ENCODE peak calls at places on chromosomes 5 and 9, in seven cellular contexts. One of them, this sample, is unnamed.

GRCh38 chr5:96577909-96578308 is 84.3 kb upstream of the CAST start:
- DNase-seq in activated naive CD8-positive, alpha-beta T cell treated with anti-CD3 and anti-CD28 coated beads for 36 hours: no peak
- DNase-seq in activated T-helper 1 cell treated with anti-CD3 and anti-CD28 coated beads, Interleukin-12 subunit alpha, Interleukin-12 subunit beta, Interleukin-2, Interleukin-4 antibody, amounts not matched to agents 30 ng/mL and 10 ng/mL and 1 ng/mL, durations not matched to agents 14 hours and 24 hours and 36 hours: no peak
- DNase-seq in ureter: no peak
- DNase-seq in posterior cingulate gyrus: no peak
- DNase-seq in breast epithelium: no peak
- DNase-seq in D341Med: no peak
- DNase-seq in this sample: no peak

GRCh38 chr5:172502969-172503368 is 48.6 kb upstream of the SH3PXD2B start:
- DNase-seq in activated naive CD8-positive, alpha-beta T cell treated with anti-CD3 and anti-CD28 coated beads for 36 hours: no peak
- DNase-seq in activated T-helper 1 cell treated with anti-CD3 and anti-CD28 coated beads, Interleukin-12 subunit alpha, Interleukin-12 subunit beta, Interleukin-2, Interleukin-4 antibody, amounts not matched to agents 30 ng/mL and 10 ng/mL and 1 ng/mL, durations not matched to agents 14 hours and 24 hours and 36 hours: no peak
- DNase-seq in ureter: peak
- DNase-seq in posterior cingulate gyrus: no peak
- DNase-seq in breast epithelium: no peak
- DNase-seq in D341Med: peak
- DNase-seq in this sample: no peak

GRCh38 chr5:151757233-151758140 is 944 bp downstream of the ATOX1 start:
- DNase-seq in activated naive CD8-positive, alpha-beta T cell treated with anti-CD3 and anti-CD28 coated beads for 36 hours: no peak
- DNase-seq in activated T-helper 1 cell treated with anti-CD3 and anti-CD28 coated beads, Interleukin-12 subunit alpha, Interleukin-12 subunit beta, Interleukin-2, Interleukin-4 antibody, amounts not matched to agents 30 ng/mL and 10 ng/mL and 1 ng/mL, durations not matched to agents 14 hours and 24 hours and 36 hours: no peak
- DNase-seq in ureter: no peak
- DNase-seq in posterior cingulate gyrus: no peak
- DNase-seq in breast epithelium: no peak
- DNase-seq in D341Med: peak
- DNase-seq in this sample: no peak

GRCh38 chr9:5536684-5537083 is 26.4 kb downstream of the PDCD1LG2 start:
- DNase-seq in activated naive CD8-positive, alpha-beta T cell treated with anti-CD3 and anti-CD28 coated beads for 36 hours: no peak
- DNase-seq in activated T-helper 1 cell treated with anti-CD3 and anti-CD28 coated beads, Interleukin-12 subunit alpha, Interleukin-12 subunit beta, Interleukin-2, Interleukin-4 antibody, amounts not matched to agents 30 ng/mL and 10 ng/mL and 1 ng/mL, durations not matched to agents 14 hours and 24 hours and 36 hours: no peak
- DNase-seq in ureter: no peak
- DNase-seq in posterior cingulate gyrus: no peak
- DNase-seq in breast epithelium: no peak
- DNase-seq in D341Med: no peak
- DNase-seq in this sample: no peak

GRCh38 chr5:90548069-90548593 is 10.5 kb upstream of the ADGRV1 start:
- DNase-seq in activated naive CD8-positive, alpha-beta T cell treated with anti-CD3 and anti-CD28 coated beads for 36 hours: no peak
- DNase-seq in activated T-helper 1 cell treated with anti-CD3 and anti-CD28 coated beads, Interleukin-12 subunit alpha, Interleukin-12 subunit beta, Interleukin-2, Interleukin-4 antibody, amounts not matched to agents 30 ng/mL and 10 ng/mL and 1 ng/mL, durations not matched to agents 14 hours and 24 hours and 36 hours: no peak
- DNase-seq in ureter: peak
- DNase-seq in posterior cingulate gyrus: no peak
- DNase-seq in breast epithelium: peak
- DNase-seq in D341Med: no peak
- DNase-seq in this sample: no peak

GRCh38 chr5:172505840-172506638 is 51.7 kb upstream of the SH3PXD2B start:
- DNase-seq in activated naive CD8-positive, alpha-beta T cell treated with anti-CD3 and anti-CD28 coated beads for 36 hours: no peak
- DNase-seq in activated T-helper 1 cell treated with anti-CD3 and anti-CD28 coated beads, Interleukin-12 subunit alpha, Interleukin-12 subunit beta, Interleukin-2, Interleukin-4 antibody, amounts not matched to agents 30 ng/mL and 10 ng/mL and 1 ng/mL, durations not matched to agents 14 hours and 24 hours and 36 hours: no peak
- DNase-seq in ureter: peak
- DNase-seq in posterior cingulate gyrus: no peak
- DNase-seq in breast epithelium: no peak
- DNase-seq in D341Med: no peak
- DNase-seq in this sample: no peak

GRCh38 chr5:172858511-172858989 is 24.5 kb downstream of the ERGIC1 start:
- DNase-seq in activated naive CD8-positive, alpha-beta T cell treated with anti-CD3 and anti-CD28 coated beads for 36 hours: no peak
- DNase-seq in activated T-helper 1 cell treated with anti-CD3 and anti-CD28 coated beads, Interleukin-12 subunit alpha, Interleukin-12 subunit beta, Interleukin-2, Interleukin-4 antibody, amounts not matched to agents 30 ng/mL and 10 ng/mL and 1 ng/mL, durations not matched to agents 14 hours and 24 hours and 36 hours: no peak
- DNase-seq in ureter: no peak
- DNase-seq in posterior cingulate gyrus: no peak
- DNase-seq in breast epithelium: no peak
- DNase-seq in D341Med: no peak
- DNase-seq in this sample: no peak

GRCh38 chr9:32589083-32589713 is 16.2 kb upstream of the NDUFB6 start:
- DNase-seq in activated naive CD8-positive, alpha-beta T cell treated with anti-CD3 and anti-CD28 coated beads for 36 hours: no peak
- DNase-seq in activated T-helper 1 cell treated with anti-CD3 and anti-CD28 coated beads, Interleukin-12 subunit alpha, Interleukin-12 subunit beta, Interleukin-2, Interleukin-4 antibody, amounts not matched to agents 30 ng/mL and 10 ng/mL and 1 ng/mL, durations not matched to agents 14 hours and 24 hours and 36 hours: no peak
- DNase-seq in ureter: no peak
- DNase-seq in posterior cingulate gyrus: no peak
- DNase-seq in breast epithelium: no peak
- DNase-seq in D341Med: peak
- DNase-seq in this sample: no peak

GRCh38 chr5:107853696-107854095 is 183.0 kb upstream of the EFNA5 start:
- DNase-seq in activated naive CD8-positive, alpha-beta T cell treated with anti-CD3 and anti-CD28 coated beads for 36 hours: no peak
- DNase-seq in activated T-helper 1 cell treated with anti-CD3 and anti-CD28 coated beads, Interleukin-12 subunit alpha, Interleukin-12 subunit beta, Interleukin-2, Interleukin-4 antibody, amounts not matched to agents 30 ng/mL and 10 ng/mL and 1 ng/mL, durations not matched to agents 14 hours and 24 hours and 36 hours: no peak
- DNase-seq in ureter: no peak
- DNase-seq in posterior cingulate gyrus: no peak
- DNase-seq in breast epithelium: no peak
- DNase-seq in D341Med: no peak
- DNase-seq in this sample: no peak

GRCh38 chr5:1135696-1136525 is 24.0 kb upstream of the SLC12A7 start:
- DNase-seq in activated naive CD8-positive, alpha-beta T cell treated with anti-CD3 and anti-CD28 coated beads for 36 hours: no peak
- DNase-seq in activated T-helper 1 cell treated with anti-CD3 and anti-CD28 coated beads, Interleukin-12 subunit alpha, Interleukin-12 subunit beta, Interleukin-2, Interleukin-4 antibody, amounts not matched to agents 30 ng/mL and 10 ng/mL and 1 ng/mL, durations not matched to agents 14 hours and 24 hours and 36 hours: no peak
- DNase-seq in ureter: no peak
- DNase-seq in posterior cingulate gyrus: no peak
- DNase-seq in breast epithelium: no peak
- DNase-seq in D341Med: no peak
- DNase-seq in this sample: no peak

GRCh38 chr5:103258957-103259704 is 568 bp downstream of the MACIR start:
- DNase-seq in activated naive CD8-positive, alpha-beta T cell treated with anti-CD3 and anti-CD28 coated beads for 36 hours: peak
- DNase-seq in activated T-helper 1 cell treated with anti-CD3 and anti-CD28 coated beads, Interleukin-12 subunit alpha, Interleukin-12 subunit beta, Interleukin-2, Interleukin-4 antibody, amounts not matched to agents 30 ng/mL and 10 ng/mL and 1 ng/mL, durations not matched to agents 14 hours and 24 hours and 36 hours: peak
- DNase-seq in ureter: peak
- DNase-seq in posterior cingulate gyrus: peak
- DNase-seq in breast epithelium: peak
- DNase-seq in D341Med: peak
- DNase-seq in this sample: no peak

GRCh38 chr5:173395933-173396308 is 67.7 kb upstream of the STC2 start:
- DNase-seq in activated naive CD8-positive, alpha-beta T cell treated with anti-CD3 and anti-CD28 coated beads for 36 hours: no peak
- DNase-seq in activated T-helper 1 cell treated with anti-CD3 and anti-CD28 coated beads, Interleukin-12 subunit alpha, Interleukin-12 subunit beta, Interleukin-2, Interleukin-4 antibody, amounts not matched to agents 30 ng/mL and 10 ng/mL and 1 ng/mL, durations not matched to agents 14 hours and 24 hours and 36 hours: no peak
- DNase-seq in ureter: no peak
- DNase-seq in posterior cingulate gyrus: no peak
- DNase-seq in breast epithelium: no peak
- DNase-seq in D341Med: no peak
- DNase-seq in this sample: no peak

GRCh38 chr9:109012009-109012875 is 1.1 kb downstream of the CTNNAL1 start:
- DNase-seq in activated naive CD8-positive, alpha-beta T cell treated with anti-CD3 and anti-CD28 coated beads for 36 hours: peak
- DNase-seq in activated T-helper 1 cell treated with anti-CD3 and anti-CD28 coated beads, Interleukin-12 subunit alpha, Interleukin-12 subunit beta, Interleukin-2, Interleukin-4 antibody, amounts not matched to agents 30 ng/mL and 10 ng/mL and 1 ng/mL, durations not matched to agents 14 hours and 24 hours and 36 hours: peak
- DNase-seq in ureter: peak
- DNase-seq in posterior cingulate gyrus: no peak
- DNase-seq in breast epithelium: peak
- DNase-seq in D341Med: peak
- DNase-seq in this sample: no peak

GRCh38 chr9:34279431-34279830 is 49.6 kb downstream of the KIF24 start:
- DNase-seq in activated naive CD8-positive, alpha-beta T cell treated with anti-CD3 and anti-CD28 coated beads for 36 hours: no peak
- DNase-seq in activated T-helper 1 cell treated with anti-CD3 and anti-CD28 coated beads, Interleukin-12 subunit alpha, Interleukin-12 subunit beta, Interleukin-2, Interleukin-4 antibody, amounts not matched to agents 30 ng/mL and 10 ng/mL and 1 ng/mL, durations not matched to agents 14 hours and 24 hours and 36 hours: no peak
- DNase-seq in ureter: no peak
- DNase-seq in posterior cingulate gyrus: no peak
- DNase-seq in breast epithelium: no peak
- DNase-seq in D341Med: no peak
- DNase-seq in this sample: no peak

GRCh38 chr9:112925058-112925641 is 34.5 kb upstream of the SLC46A2 start:
- DNase-seq in activated naive CD8-positive, alpha-beta T cell treated with anti-CD3 and anti-CD28 coated beads for 36 hours: peak
- DNase-seq in activated T-helper 1 cell treated with anti-CD3 and anti-CD28 coated beads, Interleukin-12 subunit alpha, Interleukin-12 subunit beta, Interleukin-2, Interleukin-4 antibody, amounts not matched to agents 30 ng/mL and 10 ng/mL and 1 ng/mL, durations not matched to agents 14 hours and 24 hours and 36 hours: no peak
- DNase-seq in ureter: no peak
- DNase-seq in posterior cingulate gyrus: no peak
- DNase-seq in breast epithelium: no peak
- DNase-seq in D341Med: peak
- DNase-seq in this sample: no peak

GRCh38 chr5:80689627-80690026 is 34.8 kb upstream of the DHFR start:
- DNase-seq in activated naive CD8-positive, alpha-beta T cell treated with anti-CD3 and anti-CD28 coated beads for 36 hours: no peak
- DNase-seq in activated T-helper 1 cell treated with anti-CD3 and anti-CD28 coated beads, Interleukin-12 subunit alpha, Interleukin-12 subunit beta, Interleukin-2, Interleukin-4 antibody, amounts not matched to agents 30 ng/mL and 10 ng/mL and 1 ng/mL, durations not matched to agents 14 hours and 24 hours and 36 hours: no peak
- DNase-seq in ureter: no peak
- DNase-seq in posterior cingulate gyrus: no peak
- DNase-seq in breast epithelium: no peak
- DNase-seq in D341Med: no peak
- DNase-seq in this sample: no peak

GRCh38 chr5:373710-374602 is 52.4 kb downstream of the AHRR start:
- DNase-seq in activated naive CD8-positive, alpha-beta T cell treated with anti-CD3 and anti-CD28 coated beads for 36 hours: peak
- DNase-seq in activated T-helper 1 cell treated with anti-CD3 and anti-CD28 coated beads, Interleukin-12 subunit alpha, Interleukin-12 subunit beta, Interleukin-2, Interleukin-4 antibody, amounts not matched to agents 30 ng/mL and 10 ng/mL and 1 ng/mL, durations not matched to agents 14 hours and 24 hours and 36 hours: peak
- DNase-seq in ureter: peak
- DNase-seq in posterior cingulate gyrus: no peak
- DNase-seq in breast epithelium: no peak
- DNase-seq in D341Med: peak
- DNase-seq in this sample: no peak

GRCh38 chr9:136010176-136010575 is 49.0 kb upstream of the UBAC1 start:
- DNase-seq in activated naive CD8-positive, alpha-beta T cell treated with anti-CD3 and anti-CD28 coated beads for 36 hours: no peak
- DNase-seq in activated T-helper 1 cell treated with anti-CD3 and anti-CD28 coated beads, Interleukin-12 subunit alpha, Interleukin-12 subunit beta, Interleukin-2, Interleukin-4 antibody, amounts not matched to agents 30 ng/mL and 10 ng/mL and 1 ng/mL, durations not matched to agents 14 hours and 24 hours and 36 hours: no peak
- DNase-seq in ureter: no peak
- DNase-seq in posterior cingulate gyrus: no peak
- DNase-seq in breast epithelium: no peak
- DNase-seq in D341Med: no peak
- DNase-seq in this sample: no peak

GRCh38 chr5:110441035-110441434 is 285.4 kb downstream of the TMEM232 start:
- DNase-seq in activated naive CD8-positive, alpha-beta T cell treated with anti-CD3 and anti-CD28 coated beads for 36 hours: no peak
- DNase-seq in activated T-helper 1 cell treated with anti-CD3 and anti-CD28 coated beads, Interleukin-12 subunit alpha, Interleukin-12 subunit beta, Interleukin-2, Interleukin-4 antibody, amounts not matched to agents 30 ng/mL and 10 ng/mL and 1 ng/mL, durations not matched to agents 14 hours and 24 hours and 36 hours: no peak
- DNase-seq in ureter: no peak
- DNase-seq in posterior cingulate gyrus: no peak
- DNase-seq in breast epithelium: no peak
- DNase-seq in D341Med: peak
- DNase-seq in this sample: no peak

GRCh38 chr9:78261403-78262001 is 25.6 kb downstream of the CEP78 start:
- DNase-seq in activated naive CD8-positive, alpha-beta T cell treated with anti-CD3 and anti-CD28 coated beads for 36 hours: no peak
- DNase-seq in activated T-helper 1 cell treated with anti-CD3 and anti-CD28 coated beads, Interleukin-12 subunit alpha, Interleukin-12 subunit beta, Interleukin-2, Interleukin-4 antibody, amounts not matched to agents 30 ng/mL and 10 ng/mL and 1 ng/mL, durations not matched to agents 14 hours and 24 hours and 36 hours: no peak
- DNase-seq in ureter: no peak
- DNase-seq in posterior cingulate gyrus: no peak
- DNase-seq in breast epithelium: no peak
- DNase-seq in D341Med: no peak
- DNase-seq in this sample: no peak

GRCh38 chr5:352639-353598 is 31.4 kb downstream of the AHRR start:
- DNase-seq in activated naive CD8-positive, alpha-beta T cell treated with anti-CD3 and anti-CD28 coated beads for 36 hours: no peak
- DNase-seq in activated T-helper 1 cell treated with anti-CD3 and anti-CD28 coated beads, Interleukin-12 subunit alpha, Interleukin-12 subunit beta, Interleukin-2, Interleukin-4 antibody, amounts not matched to agents 30 ng/mL and 10 ng/mL and 1 ng/mL, durations not matched to agents 14 hours and 24 hours and 36 hours: no peak
- DNase-seq in ureter: no peak
- DNase-seq in posterior cingulate gyrus: no peak
- DNase-seq in breast epithelium: no peak
- DNase-seq in D341Med: peak
- DNase-seq in this sample: no peak

GRCh38 chr5:107636555-107636954 is 34.2 kb downstream of the EFNA5 start:
- DNase-seq in activated naive CD8-positive, alpha-beta T cell treated with anti-CD3 and anti-CD28 coated beads for 36 hours: no peak
- DNase-seq in activated T-helper 1 cell treated with anti-CD3 and anti-CD28 coated beads, Interleukin-12 subunit alpha, Interleukin-12 subunit beta, Interleukin-2, Interleukin-4 antibody, amounts not matched to agents 30 ng/mL and 10 ng/mL and 1 ng/mL, durations not matched to agents 14 hours and 24 hours and 36 hours: no peak
- DNase-seq in ureter: no peak
- DNase-seq in posterior cingulate gyrus: no peak
- DNase-seq in breast epithelium: no peak
- DNase-seq in D341Med: no peak
- DNase-seq in this sample: no peak

GRCh38 chr9:7802666-7803065 is 3.1 kb upstream of the DMAC1 start:
- DNase-seq in activated naive CD8-positive, alpha-beta T cell treated with anti-CD3 and anti-CD28 coated beads for 36 hours: no peak
- DNase-seq in activated T-helper 1 cell treated with anti-CD3 and anti-CD28 coated beads, Interleukin-12 subunit alpha, Interleukin-12 subunit beta, Interleukin-2, Interleukin-4 antibody, amounts not matched to agents 30 ng/mL and 10 ng/mL and 1 ng/mL, durations not matched to agents 14 hours and 24 hours and 36 hours: no peak
- DNase-seq in ureter: no peak
- DNase-seq in posterior cingulate gyrus: no peak
- DNase-seq in breast epithelium: no peak
- DNase-seq in D341Med: no peak
- DNase-seq in this sample: no peak

GRCh38 chr5:98470747-98471146 is 302.7 kb upstream of the RGMB start:
- DNase-seq in activated naive CD8-positive, alpha-beta T cell treated with anti-CD3 and anti-CD28 coated beads for 36 hours: no peak
- DNase-seq in activated T-helper 1 cell treated with anti-CD3 and anti-CD28 coated beads, Interleukin-12 subunit alpha, Interleukin-12 subunit beta, Interleukin-2, Interleukin-4 antibody, amounts not matched to agents 30 ng/mL and 10 ng/mL and 1 ng/mL, durations not matched to agents 14 hours and 24 hours and 36 hours: no peak
- DNase-seq in ureter: no peak
- DNase-seq in posterior cingulate gyrus: no peak
- DNase-seq in breast epithelium: no peak
- DNase-seq in D341Med: no peak
- DNase-seq in this sample: no peak

GRCh38 chr5:102801375-102801774 is 46.3 kb downstream of the PAM start:
- DNase-seq in activated naive CD8-positive, alpha-beta T cell treated with anti-CD3 and anti-CD28 coated beads for 36 hours: peak
- DNase-seq in activated T-helper 1 cell treated with anti-CD3 and anti-CD28 coated beads, Interleukin-12 subunit alpha, Interleukin-12 subunit beta, Interleukin-2, Interleukin-4 antibody, amounts not matched to agents 30 ng/mL and 10 ng/mL and 1 ng/mL, durations not matched to agents 14 hours and 24 hours and 36 hours: peak
- DNase-seq in ureter: no peak
- DNase-seq in posterior cingulate gyrus: no peak
- DNase-seq in breast epithelium: no peak
- DNase-seq in D341Med: no peak
- DNase-seq in this sample: no peak

GRCh38 chr5:31783762-31784161 is 144.8 kb downstream of the PDZD2 start:
- DNase-seq in activated naive CD8-positive, alpha-beta T cell treated with anti-CD3 and anti-CD28 coated beads for 36 hours: no peak
- DNase-seq in activated T-helper 1 cell treated with anti-CD3 and anti-CD28 coated beads, Interleukin-12 subunit alpha, Interleukin-12 subunit beta, Interleukin-2, Interleukin-4 antibody, amounts not matched to agents 30 ng/mL and 10 ng/mL and 1 ng/mL, durations not matched to agents 14 hours and 24 hours and 36 hours: no peak
- DNase-seq in ureter: no peak
- DNase-seq in posterior cingulate gyrus: no peak
- DNase-seq in breast epithelium: no peak
- DNase-seq in D341Med: no peak
- DNase-seq in this sample: no peak

GRCh38 chr5:66608501-66608900 is 12.3 kb downstream of the MAST4 start:
- DNase-seq in activated naive CD8-positive, alpha-beta T cell treated with anti-CD3 and anti-CD28 coated beads for 36 hours: no peak
- DNase-seq in activated T-helper 1 cell treated with anti-CD3 and anti-CD28 coated beads, Interleukin-12 subunit alpha, Interleukin-12 subunit beta, Interleukin-2, Interleukin-4 antibody, amounts not matched to agents 30 ng/mL and 10 ng/mL and 1 ng/mL, durations not matched to agents 14 hours and 24 hours and 36 hours: no peak
- DNase-seq in ureter: no peak
- DNase-seq in posterior cingulate gyrus: no peak
- DNase-seq in breast epithelium: no peak
- DNase-seq in D341Med: no peak
- DNase-seq in this sample: no peak

GRCh38 chr5:160466889-160467554 is 45.4 kb downstream of the PTTG1 start:
- DNase-seq in activated naive CD8-positive, alpha-beta T cell treated with anti-CD3 and anti-CD28 coated beads for 36 hours: no peak
- DNase-seq in activated T-helper 1 cell treated with anti-CD3 and anti-CD28 coated beads, Interleukin-12 subunit alpha, Interleukin-12 subunit beta, Interleukin-2, Interleukin-4 antibody, amounts not matched to agents 30 ng/mL and 10 ng/mL and 1 ng/mL, durations not matched to agents 14 hours and 24 hours and 36 hours: no peak
- DNase-seq in ureter: no peak
- DNase-seq in posterior cingulate gyrus: no peak
- DNase-seq in breast epithelium: no peak
- DNase-seq in D341Med: no peak
- DNase-seq in this sample: no peak

GRCh38 chr5:113038714-113039113 is 62.1 kb downstream of the DCP2 start:
- DNase-seq in activated naive CD8-positive, alpha-beta T cell treated with anti-CD3 and anti-CD28 coated beads for 36 hours: no peak
- DNase-seq in activated T-helper 1 cell treated with anti-CD3 and anti-CD28 coated beads, Interleukin-12 subunit alpha, Interleukin-12 subunit beta, Interleukin-2, Interleukin-4 antibody, amounts not matched to agents 30 ng/mL and 10 ng/mL and 1 ng/mL, durations not matched to agents 14 hours and 24 hours and 36 hours: no peak
- DNase-seq in ureter: no peak
- DNase-seq in posterior cingulate gyrus: no peak
- DNase-seq in breast epithelium: no peak
- DNase-seq in D341Med: no peak
- DNase-seq in this sample: no peak

GRCh38 chr9:19828586-19828985 is 39.7 kb upstream of the SLC24A2 start:
- DNase-seq in activated naive CD8-positive, alpha-beta T cell treated with anti-CD3 and anti-CD28 coated beads for 36 hours: no peak
- DNase-seq in activated T-helper 1 cell treated with anti-CD3 and anti-CD28 coated beads, Interleukin-12 subunit alpha, Interleukin-12 subunit beta, Interleukin-2, Interleukin-4 antibody, amounts not matched to agents 30 ng/mL and 10 ng/mL and 1 ng/mL, durations not matched to agents 14 hours and 24 hours and 36 hours: no peak
- DNase-seq in ureter: no peak
- DNase-seq in posterior cingulate gyrus: no peak
- DNase-seq in breast epithelium: no peak
- DNase-seq in D341Med: peak
- DNase-seq in this sample: no peak

GRCh38 chr9:137157618-137158502 is 12.0 kb downstream of the LRRC26 start:
- DNase-seq in activated naive CD8-positive, alpha-beta T cell treated with anti-CD3 and anti-CD28 coated beads for 36 hours: no peak
- DNase-seq in activated T-helper 1 cell treated with anti-CD3 and anti-CD28 coated beads, Interleukin-12 subunit alpha, Interleukin-12 subunit beta, Interleukin-2, Interleukin-4 antibody, amounts not matched to agents 30 ng/mL and 10 ng/mL and 1 ng/mL, durations not matched to agents 14 hours and 24 hours and 36 hours: no peak
- DNase-seq in ureter: no peak
- DNase-seq in posterior cingulate gyrus: no peak
- DNase-seq in breast epithelium: no peak
- DNase-seq in D341Med: no peak
- DNase-seq in this sample: no peak